ENCODE peak calls at places on chromosome 21, in five cellular contexts. One of them, this sample, is unnamed.

GRCh38 chr21:42653492-42654061 is at the start of gene PDE9A:
- DNase-seq in stimulated activated CD4-positive, alpha-beta T cell treated with anti-CD3 and anti-CD28 coated beads, Interleukin-1b, Interleukin-23, amount 100 ng/mL, for 4 hours: no peak
- DNase-seq in OCI-M1: no peak
- DNase-seq in activated naive CD4-positive, alpha-beta T cell: no peak
- DNase-seq in globus pallidus: no peak
- DNase-seq in this sample: no peak

GRCh38 chr21:14438204-14438603 is 55.3 kb upstream of the HSPA13 start:
- DNase-seq in stimulated activated CD4-positive, alpha-beta T cell treated with anti-CD3 and anti-CD28 coated beads, Interleukin-1b, Interleukin-23, amount 100 ng/mL, for 4 hours: no peak
- DNase-seq in OCI-M1: no peak
- DNase-seq in activated naive CD4-positive, alpha-beta T cell: no peak
- DNase-seq in globus pallidus: no peak
- DNase-seq in this sample: no peak

GRCh38 chr21:34061983-34062382 is 11.4 kb upstream of the MRPS6 start:
- DNase-seq in stimulated activated CD4-positive, alpha-beta T cell treated with anti-CD3 and anti-CD28 coated beads, Interleukin-1b, Interleukin-23, amount 100 ng/mL, for 4 hours: no peak
- DNase-seq in OCI-M1: peak; percentile 59
- DNase-seq in activated naive CD4-positive, alpha-beta T cell: no peak
- DNase-seq in globus pallidus: no peak
- DNase-seq in this sample: no peak

GRCh38 chr21:25186278-25186677 is 421.0 kb downstream of the MRPL39 start:
- DNase-seq in stimulated activated CD4-positive, alpha-beta T cell treated with anti-CD3 and anti-CD28 coated beads, Interleukin-1b, Interleukin-23, amount 100 ng/mL, for 4 hours: no peak
- DNase-seq in OCI-M1: no peak
- DNase-seq in activated naive CD4-positive, alpha-beta T cell: no peak
- DNase-seq in globus pallidus: no peak
- DNase-seq in this sample: no peak

GRCh38 chr21:33808715-33809367 is 106.8 kb downstream of the ATP5PO start:
- DNase-seq in stimulated activated CD4-positive, alpha-beta T cell treated with anti-CD3 and anti-CD28 coated beads, Interleukin-1b, Interleukin-23, amount 100 ng/mL, for 4 hours: no peak
- DNase-seq in OCI-M1: no peak
- DNase-seq in activated naive CD4-positive, alpha-beta T cell: no peak
- DNase-seq in globus pallidus: no peak
- DNase-seq in this sample: no peak

GRCh38 chr21:43295016-43295958 is 126.5 kb downstream of the CRYAA start:
- DNase-seq in stimulated activated CD4-positive, alpha-beta T cell treated with anti-CD3 and anti-CD28 coated beads, Interleukin-1b, Interleukin-23, amount 100 ng/mL, for 4 hours: no peak
- DNase-seq in OCI-M1: no peak
- DNase-seq in activated naive CD4-positive, alpha-beta T cell: no peak
- DNase-seq in globus pallidus: no peak
- DNase-seq in this sample: no peak

GRCh38 chr21:26843912-26844257 is 1.3 kb downstream of the ADAMTS1 start:
- DNase-seq in stimulated activated CD4-positive, alpha-beta T cell treated with anti-CD3 and anti-CD28 coated beads, Interleukin-1b, Interleukin-23, amount 100 ng/mL, for 4 hours: no peak
- DNase-seq in OCI-M1: peak; percentile 70
- DNase-seq in activated naive CD4-positive, alpha-beta T cell: no peak
- DNase-seq in globus pallidus: peak; percentile 48
- DNase-seq in this sample: no peak

GRCh38 chr21:41378849-41379248 is 17.0 kb downstream of the MX2 start:
- DNase-seq in stimulated activated CD4-positive, alpha-beta T cell treated with anti-CD3 and anti-CD28 coated beads, Interleukin-1b, Interleukin-23, amount 100 ng/mL, for 4 hours: no peak
- DNase-seq in OCI-M1: no peak
- DNase-seq in activated naive CD4-positive, alpha-beta T cell: no peak
- DNase-seq in globus pallidus: no peak
- DNase-seq in this sample: no peak

GRCh38 chr21:32459972-32460371 is 47.5 kb downstream of the EVA1C start:
- DNase-seq in stimulated activated CD4-positive, alpha-beta T cell treated with anti-CD3 and anti-CD28 coated beads, Interleukin-1b, Interleukin-23, amount 100 ng/mL, for 4 hours: no peak
- DNase-seq in OCI-M1: no peak
- DNase-seq in activated naive CD4-positive, alpha-beta T cell: no peak
- DNase-seq in globus pallidus: no peak
- DNase-seq in this sample: no peak

GRCh38 chr21:33993286-33994231 is 78.0 kb upstream of the ATP5PO start:
- DNase-seq in stimulated activated CD4-positive, alpha-beta T cell treated with anti-CD3 and anti-CD28 coated beads, Interleukin-1b, Interleukin-23, amount 100 ng/mL, for 4 hours: no peak
- DNase-seq in OCI-M1: peak; percentile 52
- DNase-seq in activated naive CD4-positive, alpha-beta T cell: no peak
- DNase-seq in globus pallidus: peak; percentile 40
- DNase-seq in this sample: no peak

GRCh38 chr21:38948377-38948776 is 142.6 kb downstream of the ETS2 start:
- DNase-seq in stimulated activated CD4-positive, alpha-beta T cell treated with anti-CD3 and anti-CD28 coated beads, Interleukin-1b, Interleukin-23, amount 100 ng/mL, for 4 hours: no peak
- DNase-seq in OCI-M1: no peak
- DNase-seq in activated naive CD4-positive, alpha-beta T cell: no peak
- DNase-seq in globus pallidus: no peak
- DNase-seq in this sample: no peak

GRCh38 chr21:37915941-37916794 is at the start of gene KCNJ6:
- DNase-seq in stimulated activated CD4-positive, alpha-beta T cell treated with anti-CD3 and anti-CD28 coated beads, Interleukin-1b, Interleukin-23, amount 100 ng/mL, for 4 hours: no peak
- DNase-seq in OCI-M1: no peak
- DNase-seq in activated naive CD4-positive, alpha-beta T cell: no peak
- DNase-seq in globus pallidus: peak; percentile 3
- DNase-seq in this sample: no peak

GRCh38 chr21:27246741-27247140 is 279.9 kb upstream of the ADAMTS5 start:
- DNase-seq in stimulated activated CD4-positive, alpha-beta T cell treated with anti-CD3 and anti-CD28 coated beads, Interleukin-1b, Interleukin-23, amount 100 ng/mL, for 4 hours: no peak
- DNase-seq in OCI-M1: no peak
- DNase-seq in activated naive CD4-positive, alpha-beta T cell: no peak
- DNase-seq in globus pallidus: no peak
- DNase-seq in this sample: no peak

GRCh38 chr21:27475363-27475955 is 508.6 kb upstream of the ADAMTS5 start:
- DNase-seq in stimulated activated CD4-positive, alpha-beta T cell treated with anti-CD3 and anti-CD28 coated beads, Interleukin-1b, Interleukin-23, amount 100 ng/mL, for 4 hours: no peak
- DNase-seq in OCI-M1: no peak
- DNase-seq in activated naive CD4-positive, alpha-beta T cell: no peak
- DNase-seq in globus pallidus: peak; percentile 82
- DNase-seq in this sample: no peak

GRCh38 chr21:45420623-45421041 is 15.7 kb downstream of the COL18A1 start:
- DNase-seq in stimulated activated CD4-positive, alpha-beta T cell treated with anti-CD3 and anti-CD28 coated beads, Interleukin-1b, Interleukin-23, amount 100 ng/mL, for 4 hours: no peak
- DNase-seq in OCI-M1: no peak
- DNase-seq in activated naive CD4-positive, alpha-beta T cell: no peak
- DNase-seq in globus pallidus: no peak
- DNase-seq in this sample: no peak

GRCh38 chr21:16587671-16588379 is 858.0 kb downstream of the USP25 start:
- DNase-seq in stimulated activated CD4-positive, alpha-beta T cell treated with anti-CD3 and anti-CD28 coated beads, Interleukin-1b, Interleukin-23, amount 100 ng/mL, for 4 hours: no peak
- DNase-seq in OCI-M1: no peak
- DNase-seq in activated naive CD4-positive, alpha-beta T cell: no peak
- DNase-seq in globus pallidus: no peak
- DNase-seq in this sample: no peak

GRCh38 chr21:42565206-42565810 is 51.7 kb downstream of the SLC37A1 start:
- DNase-seq in stimulated activated CD4-positive, alpha-beta T cell treated with anti-CD3 and anti-CD28 coated beads, Interleukin-1b, Interleukin-23, amount 100 ng/mL, for 4 hours: no peak
- DNase-seq in OCI-M1: no peak
- DNase-seq in activated naive CD4-positive, alpha-beta T cell: no peak
- DNase-seq in globus pallidus: no peak
- DNase-seq in this sample: no peak

GRCh38 chr21:39675595-39675994 is 62.9 kb downstream of the B3GALT5 start:
- DNase-seq in stimulated activated CD4-positive, alpha-beta T cell treated with anti-CD3 and anti-CD28 coated beads, Interleukin-1b, Interleukin-23, amount 100 ng/mL, for 4 hours: no peak
- DNase-seq in OCI-M1: no peak
- DNase-seq in activated naive CD4-positive, alpha-beta T cell: no peak
- DNase-seq in globus pallidus: no peak
- DNase-seq in this sample: no peak

GRCh38 chr21:35226960-35227741 is 178.0 kb upstream of the RUNX1 start:
- DNase-seq in stimulated activated CD4-positive, alpha-beta T cell treated with anti-CD3 and anti-CD28 coated beads, Interleukin-1b, Interleukin-23, amount 100 ng/mL, for 4 hours: peak; percentile 32
- DNase-seq in OCI-M1: peak; percentile 18
- DNase-seq in activated naive CD4-positive, alpha-beta T cell: no peak
- DNase-seq in globus pallidus: no peak
- DNase-seq in this sample: peak; percentile 95

GRCh38 chr21:19507682-19508260 is 1104.2 kb upstream of the TMPRSS15 start:
- DNase-seq in stimulated activated CD4-positive, alpha-beta T cell treated with anti-CD3 and anti-CD28 coated beads, Interleukin-1b, Interleukin-23, amount 100 ng/mL, for 4 hours: no peak
- DNase-seq in OCI-M1: peak; percentile 68
- DNase-seq in activated naive CD4-positive, alpha-beta T cell: no peak
- DNase-seq in globus pallidus: no peak
- DNase-seq in this sample: no peak

GRCh38 chr21:46145840-46146691 is 9.3 kb downstream of the FTCD start:
- DNase-seq in stimulated activated CD4-positive, alpha-beta T cell treated with anti-CD3 and anti-CD28 coated beads, Interleukin-1b, Interleukin-23, amount 100 ng/mL, for 4 hours: no peak
- DNase-seq in OCI-M1: no peak
- DNase-seq in activated naive CD4-positive, alpha-beta T cell: no peak
- DNase-seq in globus pallidus: no peak
- DNase-seq in this sample: no peak

GRCh38 chr21:36990508-36991205 is 15.8 kb upstream of the RIPPLY3 start:
- DNase-seq in stimulated activated CD4-positive, alpha-beta T cell treated with anti-CD3 and anti-CD28 coated beads, Interleukin-1b, Interleukin-23, amount 100 ng/mL, for 4 hours: no peak
- DNase-seq in OCI-M1: no peak
- DNase-seq in activated naive CD4-positive, alpha-beta T cell: no peak
- DNase-seq in globus pallidus: no peak
- DNase-seq in this sample: peak; percentile 20

GRCh38 chr21:32826317-32827167 is 55.0 kb upstream of the PAXBP1 start:
- DNase-seq in stimulated activated CD4-positive, alpha-beta T cell treated with anti-CD3 and anti-CD28 coated beads, Interleukin-1b, Interleukin-23, amount 100 ng/mL, for 4 hours: no peak
- DNase-seq in OCI-M1: peak; percentile 85
- DNase-seq in activated naive CD4-positive, alpha-beta T cell: no peak
- DNase-seq in globus pallidus: peak; percentile 76
- DNase-seq in this sample: no peak

GRCh38 chr21:28215214-28215954 is 777.3 kb downstream of the LTN1 start:
- DNase-seq in stimulated activated CD4-positive, alpha-beta T cell treated with anti-CD3 and anti-CD28 coated beads, Interleukin-1b, Interleukin-23, amount 100 ng/mL, for 4 hours: no peak
- DNase-seq in OCI-M1: peak; percentile 29
- DNase-seq in activated naive CD4-positive, alpha-beta T cell: no peak
- DNase-seq in globus pallidus: no peak
- DNase-seq in this sample: no peak

GRCh38 chr21:42590431-42591131 is 62.8 kb upstream of the PDE9A start:
- DNase-seq in stimulated activated CD4-positive, alpha-beta T cell treated with anti-CD3 and anti-CD28 coated beads, Interleukin-1b, Interleukin-23, amount 100 ng/mL, for 4 hours: no peak
- DNase-seq in OCI-M1: no peak
- DNase-seq in activated naive CD4-positive, alpha-beta T cell: no peak
- DNase-seq in globus pallidus: no peak
- DNase-seq in this sample: no peak

GRCh38 chr21:27024971-27025370 is 58.1 kb upstream of the ADAMTS5 start:
- DNase-seq in stimulated activated CD4-positive, alpha-beta T cell treated with anti-CD3 and anti-CD28 coated beads, Interleukin-1b, Interleukin-23, amount 100 ng/mL, for 4 hours: no peak
- DNase-seq in OCI-M1: no peak
- DNase-seq in activated naive CD4-positive, alpha-beta T cell: no peak
- DNase-seq in globus pallidus: no peak
- DNase-seq in this sample: no peak

GRCh38 chr21:39181205-39181818 is 1.9 kb downstream of the PSMG1 start:
- DNase-seq in stimulated activated CD4-positive, alpha-beta T cell treated with anti-CD3 and anti-CD28 coated beads, Interleukin-1b, Interleukin-23, amount 100 ng/mL, for 4 hours: no peak
- DNase-seq in OCI-M1: peak; percentile 54
- DNase-seq in activated naive CD4-positive, alpha-beta T cell: no peak
- DNase-seq in globus pallidus: no peak
- DNase-seq in this sample: no peak

GRCh38 chr21:37917612-37918011 is 1.4 kb upstream of the KCNJ6 start:
- DNase-seq in stimulated activated CD4-positive, alpha-beta T cell treated with anti-CD3 and anti-CD28 coated beads, Interleukin-1b, Interleukin-23, amount 100 ng/mL, for 4 hours: no peak
- DNase-seq in OCI-M1: no peak
- DNase-seq in activated naive CD4-positive, alpha-beta T cell: no peak
- DNase-seq in globus pallidus: no peak
- DNase-seq in this sample: no peak

GRCh38 chr21:45018131-45019075 is 56.0 kb upstream of the ADARB1 start:
- DNase-seq in stimulated activated CD4-positive, alpha-beta T cell treated with anti-CD3 and anti-CD28 coated beads, Interleukin-1b, Interleukin-23, amount 100 ng/mL, for 4 hours: no peak
- DNase-seq in OCI-M1: no peak
- DNase-seq in activated naive CD4-positive, alpha-beta T cell: no peak
- DNase-seq in globus pallidus: no peak
- DNase-seq in this sample: no peak

GRCh38 chr21:43362306-43362927 is 64.5 kb downstream of the SIK1 start:
- DNase-seq in stimulated activated CD4-positive, alpha-beta T cell treated with anti-CD3 and anti-CD28 coated beads, Interleukin-1b, Interleukin-23, amount 100 ng/mL, for 4 hours: peak; percentile 63
- DNase-seq in OCI-M1: no peak
- DNase-seq in activated naive CD4-positive, alpha-beta T cell: peak; percentile 56
- DNase-seq in globus pallidus: peak; percentile 40
- DNase-seq in this sample: no peak

GRCh38 chr21:20856926-20857325 is 141.3 kb upstream of the NCAM2 start:
- DNase-seq in stimulated activated CD4-positive, alpha-beta T cell treated with anti-CD3 and anti-CD28 coated beads, Interleukin-1b, Interleukin-23, amount 100 ng/mL, for 4 hours: no peak
- DNase-seq in OCI-M1: peak; percentile 93
- DNase-seq in activated naive CD4-positive, alpha-beta T cell: no peak
- DNase-seq in globus pallidus: no peak
- DNase-seq in this sample: peak; percentile 57

GRCh38 chr21:46399129-46399528 is 59.6 kb upstream of the DIP2A start:
- DNase-seq in stimulated activated CD4-positive, alpha-beta T cell treated with anti-CD3 and anti-CD28 coated beads, Interleukin-1b, Interleukin-23, amount 100 ng/mL, for 4 hours: no peak
- DNase-seq in OCI-M1: no peak
- DNase-seq in activated naive CD4-positive, alpha-beta T cell: no peak
- DNase-seq in globus pallidus: no peak
- DNase-seq in this sample: no peak

GRCh38 chr21:37472581-37472980 is 106.0 kb downstream of the DYRK1A start:
- DNase-seq in stimulated activated CD4-positive, alpha-beta T cell treated with anti-CD3 and anti-CD28 coated beads, Interleukin-1b, Interleukin-23, amount 100 ng/mL, for 4 hours: no peak
- DNase-seq in OCI-M1: no peak
- DNase-seq in activated naive CD4-positive, alpha-beta T cell: no peak
- DNase-seq in globus pallidus: no peak
- DNase-seq in this sample: no peak

GRCh38 chr21:34274001-34274400 is 89.8 kb upstream of the KCNE2 start:
- DNase-seq in stimulated activated CD4-positive, alpha-beta T cell treated with anti-CD3 and anti-CD28 coated beads, Interleukin-1b, Interleukin-23, amount 100 ng/mL, for 4 hours: no peak
- DNase-seq in OCI-M1: no peak
- DNase-seq in activated naive CD4-positive, alpha-beta T cell: no peak
- DNase-seq in globus pallidus: no peak
- DNase-seq in this sample: no peak

GRCh38 chr21:29499734-29500343 is 201.1 kb downstream of the BACH1 start:
- DNase-seq in stimulated activated CD4-positive, alpha-beta T cell treated with anti-CD3 and anti-CD28 coated beads, Interleukin-1b, Interleukin-23, amount 100 ng/mL, for 4 hours: no peak
- DNase-seq in OCI-M1: peak; percentile 67
- DNase-seq in activated naive CD4-positive, alpha-beta T cell: no peak
- DNase-seq in globus pallidus: peak; percentile 57
- DNase-seq in this sample: no peak

GRCh38 chr21:43611598-43612369 is 47.5 kb downstream of the HSF2BP start:
- DNase-seq in stimulated activated CD4-positive, alpha-beta T cell treated with anti-CD3 and anti-CD28 coated beads, Interleukin-1b, Interleukin-23, amount 100 ng/mL, for 4 hours: no peak
- DNase-seq in OCI-M1: peak; percentile 84
- DNase-seq in activated naive CD4-positive, alpha-beta T cell: no peak
- DNase-seq in globus pallidus: peak; percentile 29
- DNase-seq in this sample: no peak

This sample was measured in NCI-H187.